ENCODE peak calls at places on chromosomes 2 and 18, in nine cellular contexts. N is esophagus squamous epithelium; I is ovary; A is cardiac muscle cell; L is SK-N-MC; R is CD8-positive, alpha-beta T cell; D is fibroblast of lung; O is Peyer's patch; G is heart left ventricle. X is an unnamed sample.

GRCh38 chr18:33821503-33821902 is 243.5 kb downstream of the ASXL3 start:
- DNase-seq in N (no peak), I (no peak), A (peak; percentile 46), L (no peak), R (no peak), D (peak; percentile 73), O (no peak), G (no peak), X (no peak)

GRCh38 chr2:54947596-54948519 is 102.4 kb downstream of the RTN4 start:
- DNase-seq in N (no peak), I (no peak), A (no peak), L (no peak), R (no peak), D (no peak), O (no peak), G (no peak), X (no peak)

GRCh38 chr2:233445152-233445830 is 91.0 kb downstream of the DGKD start:
- DNase-seq in N (no peak), I (peak; percentile 15), A (no peak), L (no peak), R (no peak), D (no peak), O (no peak), G (no peak), X (no peak)

GRCh38 chr2:215664847-215665525 is 229.1 kb upstream of the FN1 start:
- DNase-seq in N (no peak), I (no peak), A (peak; percentile 83), L (no peak), R (no peak), D (peak; percentile 98), O (no peak), G (no peak), X (no peak)

GRCh38 chr18:28080876-28081300 is 96.0 kb downstream of the CDH2 start:
- DNase-seq in N (no peak), I (no peak), A (no peak), L (no peak), R (no peak), D (peak; percentile 79), O (no peak), G (no peak), X (no peak)

GRCh38 chr2:223457301-223457700 is 144.9 kb downstream of the SCG2 start:
- DNase-seq in N (no peak), I (no peak), A (no peak), L (no peak), R (no peak), D (peak; percentile 38), O (no peak), G (no peak), X (no peak)

GRCh38 chr2:8193686-8194615 is 487.9 kb upstream of the ID2 start:
- DNase-seq in N (no peak), I (no peak), A (no peak), L (peak; percentile 67), R (no peak), D (no peak), O (no peak), G (no peak), X (no peak)

GRCh38 chr18:48149020-48149685 is 218.7 kb upstream of the SMAD2 start:
- DNase-seq in N (no peak), I (peak; percentile 57), A (no peak), L (no peak), R (no peak), D (no peak), O (no peak), G (no peak), X (no peak)

GRCh38 chr2:216098687-216099334 is 10.3 kb upstream of the XRCC5 start:
- DNase-seq in N (no peak), I (no peak), A (no peak), L (no peak), R (no peak), D (no peak), O (no peak), G (no peak), X (no peak)

GRCh38 chr18:11309172-11309571 is 159.8 kb upstream of the PIEZO2 start:
- DNase-seq in N (no peak), I (no peak), A (peak; percentile 47), L (no peak), R (no peak), D (no peak), O (no peak), G (no peak), X (no peak)

GRCh38 chr18:2822213-2822612 is 24.6 kb upstream of the EMILIN2 start:
- DNase-seq in N (no peak), I (no peak), A (no peak), L (no peak), R (no peak), D (no peak), O (no peak), G (no peak), X (no peak)

GRCh38 chr2:9326975-9327374 is 96.4 kb downstream of the ITGB1BP1 start:
- DNase-seq in N (no peak), I (no peak), A (peak; percentile 23), L (no peak), R (no peak), D (peak; percentile 46), O (no peak), G (no peak), X (no peak)

GRCh38 chr18:44781890-44782289 is 101.2 kb downstream of the SETBP1 start:
- DNase-seq in N (no peak), I (no peak), A (peak; percentile 84), L (no peak), R (no peak), D (peak; percentile 86), O (no peak), G (no peak), X (no peak)

GRCh38 chr2:96202152-96202856 is 6.3 kb downstream of the STARD7 start:
- DNase-seq in N (no peak), I (no peak), A (no peak), L (no peak), R (no peak), D (peak; percentile 36), O (no peak), G (no peak), X (no peak)

GRCh38 chr2:101012706-101013181 is 10.7 kb downstream of the RPL31 start:
- DNase-seq in N (no peak), I (no peak), A (peak; percentile 59), L (peak; percentile 32), R (peak; percentile 47), D (peak; percentile 27), O (peak; percentile 37), G (no peak), X (no peak)
- H3K36me3 ChIP-seq in N (peaks cover 70% of the 10 kb centered on the region), I (no peaks in the 10 kb centered on the region), A (peaks cover 24% of the 10 kb centered on the region), L (peaks cover 74% of the 10 kb centered on the region), R (peaks cover 9% of the 10 kb centered on the region), D (peaks cover 5% of the 10 kb centered on the region), O (peaks cover 40% of the 10 kb centered on the region), G (no peaks in the 10 kb centered on the region), X (peaks cover 17% of the 10 kb centered on the region)

GRCh38 chr18:51070545-51070944 is 40.5 kb downstream of the SMAD4 start:
- DNase-seq in N (no peak), I (no peak), A (peak; percentile 86), L (no peak), R (no peak), D (peak; percentile 92), O (no peak), G (no peak), X (no peak)
- H3K27ac ChIP-seq in N (no peak overlapping the region), I (no peak overlapping the region), A (no peak overlapping the region), L (no peak overlapping the region), R (no peak overlapping the region), D (no peak overlapping the region), O (no peak overlapping the region), G (no peak overlapping the region), X (no peak overlapping the region)

DNA sequence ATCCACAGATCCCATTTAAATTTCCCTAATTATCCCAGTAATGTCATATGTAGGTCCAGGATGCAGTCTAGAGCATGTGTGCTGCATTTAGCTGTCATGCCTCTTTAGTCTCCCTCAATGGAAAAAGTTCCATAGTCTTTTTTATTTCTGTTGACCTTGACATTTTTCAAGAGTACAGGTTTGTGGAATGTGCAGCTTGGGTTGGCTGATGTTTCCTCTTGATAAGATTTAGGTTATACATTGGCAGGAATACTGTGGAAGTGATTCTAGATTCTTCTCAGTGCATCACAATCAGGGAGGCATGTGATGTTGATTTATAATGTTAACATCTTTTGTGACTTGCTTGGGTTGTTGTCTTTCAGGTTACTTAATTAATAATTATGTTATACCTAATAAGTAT is 42.5 kb downstream of the PPM1B start:
- DNase-seq in N (no peak), I (no peak), A (no peak), L (no peak), R (no peak), D (no peak), O (no peak), G (no peak), X (no peak)
- H3K36me3 ChIP-seq in N (peaks cover 62% of the 10 kb centered on the region), I (no peaks in the 10 kb centered on the region), A (no peaks in the 10 kb centered on the region), L (peaks cover 25% of the 10 kb centered on the region), R (peaks cover 3% of the 10 kb centered on the region), D (no peaks in the 10 kb centered on the region), O (peaks cover 22% of the 10 kb centered on the region), G (no peaks in the 10 kb centered on the region), X (no peaks in the 10 kb centered on the region)

GRCh38 chr2:131058214-131058613 is 35.0 kb downstream of the FAM168B start:
- DNase-seq in N (no peak), I (no peak), A (no peak), L (no peak), R (no peak), D (no peak), O (no peak), G (no peak), X (no peak)

GRCh38 chr2:131054488-131054887 is 38.8 kb downstream of the FAM168B start:
- DNase-seq in N (no peak), I (no peak), A (no peak), L (no peak), R (no peak), D (no peak), O (no peak), G (no peak), X (no peak)

GRCh38 chr2:131056204-131056975 is 36.9 kb downstream of the FAM168B start:
- DNase-seq in N (no peak), I (no peak), A (no peak), L (no peak), R (no peak), D (peak; percentile 13), O (no peak), G (no peak), X (no peak)

GRCh38 chr2:131052741-131053263 is 40.5 kb downstream of the FAM168B start:
- DNase-seq in N (no peak), I (no peak), A (no peak), L (no peak), R (no peak), D (no peak), O (no peak), G (no peak), X (no peak)

DNA sequence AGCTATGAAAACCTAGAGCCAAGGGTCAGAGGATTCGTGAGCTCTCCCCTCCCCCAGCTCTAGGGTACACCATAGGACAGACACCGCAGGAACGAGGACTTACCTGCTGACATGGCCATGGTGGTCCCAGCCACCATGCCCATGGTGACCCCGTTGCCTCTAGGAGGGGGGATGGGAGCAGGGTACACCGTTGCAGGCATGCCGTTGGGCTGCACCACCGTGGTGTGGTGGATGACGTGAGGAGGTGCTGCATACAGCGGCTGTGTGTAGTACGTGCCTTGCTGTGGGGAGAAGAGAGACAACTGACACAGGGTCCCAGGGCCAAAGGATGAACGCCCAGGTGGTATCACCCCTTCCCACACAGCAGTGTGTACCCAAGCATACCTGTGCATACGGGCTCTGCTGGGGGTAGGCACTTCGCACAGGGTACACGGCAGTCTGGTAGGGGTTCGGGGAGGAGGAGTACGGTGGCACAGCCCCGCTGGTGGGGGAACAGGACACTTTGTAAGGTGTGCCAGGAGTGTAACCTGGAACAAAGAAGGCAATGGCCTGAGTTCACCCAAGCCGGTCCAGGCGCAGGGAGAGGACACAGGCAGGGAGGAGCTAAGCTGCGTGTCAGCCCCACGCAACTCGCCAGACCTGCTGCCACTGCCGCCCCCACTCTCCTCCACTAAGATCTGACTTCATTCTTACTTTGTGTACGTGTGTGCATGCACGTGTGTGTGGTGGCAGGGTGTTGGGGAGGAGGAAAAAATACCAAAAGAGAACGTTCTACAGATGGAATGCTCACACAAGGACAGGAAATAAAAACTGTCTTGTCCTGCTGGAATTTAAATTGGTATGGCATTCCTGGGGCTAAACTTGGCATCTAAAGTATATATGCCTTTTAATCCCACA is 37.8 kb downstream of the FAM168B start:
- DNase-seq in N (no peak), I (no peak), A (no peak), L (no peak), R (no peak), D (peak; percentile 78), O (no peak), G (no peak), X (no peak)
- H3K27ac ChIP-seq in N (no peak overlapping the region), I (no peak overlapping the region), A (no peak overlapping the region), L (no peak overlapping the region), R (no peak overlapping the region), D (peak overlapping the region; percentile 51), O (no peak overlapping the region), G (no peak overlapping the region), X (no peak overlapping the region)

X was measured in pancreas.